ENCODE peak calls at places on chromosomes 5 and 9, in six cellular contexts. X is small intestine; U is cardiac muscle cell; Z is heart right ventricle; W is stomach; O is CD8-positive, alpha-beta memory T cell. L is an unnamed sample.

GRCh38 chr5:154209591-154210081 is 19.1 kb downstream of the GALNT10 start:
- DNase-seq in X (no peak), U (no peak), Z (no peak), W (no peak), O (no peak), L (no peak)

GRCh38 chr5:91449083-91449482 is 66.0 kb upstream of the ARRDC3 start:
- DNase-seq in X (peak), U (peak), Z (no peak), W (no peak), O (no peak), L (no peak)

GRCh38 chr5:135263022-135263668 is 135.9 kb downstream of the MACROH2A1 start:
- DNase-seq in X (no peak), U (no peak), Z (no peak), W (no peak), O (no peak), L (no peak)

GRCh38 chr5:8686707-8687106 is 817.8 kb downstream of the MTRR start:
- DNase-seq in X (no peak), U (peak), Z (no peak), W (no peak), O (no peak), L (no peak)

GRCh38 chr5:132500931-132501628 is 10.5 kb upstream of the IRF1 start:
- DNase-seq in X (peak), U (peak), Z (peak), W (peak), O (peak), L (no peak)

GRCh38 chr5:117681855-117682254 is 1107.2 kb upstream of the SEMA6A start:
- DNase-seq in X (no peak), U (no peak), Z (no peak), W (no peak), O (no peak), L (no peak)

GRCh38 chr9:77793909-77794308 is 145.8 kb upstream of the GNA14 start:
- DNase-seq in X (peak), U (peak), Z (no peak), W (no peak), O (no peak), L (no peak)

GRCh38 chr9:124795881-124796415 is 19.0 kb downstream of the OLFML2A start:
- DNase-seq in X (no peak), U (peak), Z (peak), W (no peak), O (no peak), L (no peak)

GRCh38 chr5:11415751-11416150 is 488.5 kb downstream of the CTNND2 start:
- DNase-seq in X (no peak), U (no peak), Z (no peak), W (no peak), O (no peak), L (no peak)

GRCh38 chr5:95818181-95819147 is 4.1 kb downstream of the GLRX start:
- DNase-seq in X (no peak), U (no peak), Z (no peak), W (peak), O (no peak), L (no peak)

GRCh38 chr5:166436857-166437256 is 1854.6 kb upstream of the WWC1 start:
- DNase-seq in X (no peak), U (peak), Z (no peak), W (no peak), O (no peak), L (no peak)

GRCh38 chr5:95760291-95761191 is 29.4 kb downstream of the RHOBTB3 start:
- DNase-seq in X (peak), U (peak), Z (no peak), W (no peak), O (peak), L (no peak)

GRCh38 chr9:618478-618877 is 223.0 kb upstream of the DMRT1 start:
- DNase-seq in X (no peak), U (peak), Z (no peak), W (no peak), O (no peak), L (no peak)

GRCh38 chr5:75660678-75661465 is 49.6 kb downstream of the ANKDD1B start:
- DNase-seq in X (no peak), U (no peak), Z (no peak), W (no peak), O (no peak), L (no peak)

GRCh38 chr5:54738118-54738972 is 220.8 kb downstream of the SNX18 start:
- DNase-seq in X (peak), U (peak), Z (peak), W (peak), O (no peak), L (peak)

GRCh38 chr5:168401880-168402279 is 84.4 kb upstream of the RARS1 start:
- DNase-seq in X (no peak), U (no peak), Z (no peak), W (peak), O (no peak), L (no peak)

GRCh38 chr9:106797299-106797698 is 65.7 kb upstream of the ZNF462 start:
- DNase-seq in X (peak), U (no peak), Z (no peak), W (no peak), O (no peak), L (no peak)

GRCh38 chr5:145697251-145698016 is 137.7 kb downstream of the PRELID2 start:
- DNase-seq in X (peak), U (peak), Z (no peak), W (no peak), O (no peak), L (no peak)

GRCh38 chr9:5361326-5362005 is 21.8 kb upstream of the RLN1 start:
- DNase-seq in X (no peak), U (no peak), Z (no peak), W (no peak), O (no peak), L (no peak)

GRCh38 chr5:132771559-132771998 is 5.5 kb downstream of the SEPTIN8 start:
- DNase-seq in X (no peak), U (peak), Z (peak), W (no peak), O (no peak), L (no peak)

GRCh38 chr9:120394058-120394669 is 185.8 kb downstream of the CDK5RAP2 start:
- DNase-seq in X (no peak), U (peak), Z (no peak), W (no peak), O (no peak), L (no peak)

GRCh38 chr5:1182633-1183423 is 18.6 kb upstream of the SLC6A19 start:
- DNase-seq in X (peak), U (no peak), Z (no peak), W (peak), O (no peak), L (no peak)

GRCh38 chr5:39485075-39485474 is 60.3 kb upstream of the DAB2 start:
- DNase-seq in X (no peak), U (no peak), Z (no peak), W (no peak), O (no peak), L (no peak)

GRCh38 chr5:100464418-100464817 is 70.8 kb upstream of the FAM174A start:
- DNase-seq in X (no peak), U (peak), Z (no peak), W (no peak), O (no peak), L (no peak)

GRCh38 chr9:137451976-137452760 is 7.0 kb downstream of the NSMF start:
- DNase-seq in X (no peak), U (no peak), Z (no peak), W (no peak), O (no peak), L (no peak)

GRCh38 chr9:136254381-136255165 is 9.0 kb upstream of the QSOX2 start:
- DNase-seq in X (no peak), U (peak), Z (peak), W (no peak), O (no peak), L (no peak)

GRCh38 chr9:133105461-133105770 is 15.6 kb downstream of the RALGDS start:
- DNase-seq in X (no peak), U (no peak), Z (no peak), W (peak), O (no peak), L (no peak)

GRCh38 chr9:135043345-135043744 is 44.1 kb upstream of the OLFM1 start:
- DNase-seq in X (no peak), U (no peak), Z (no peak), W (peak), O (no peak), L (no peak)

GRCh38 chr5:41508186-41508585 is 2.2 kb downstream of the PLCXD3 start:
- DNase-seq in X (no peak), U (no peak), Z (no peak), W (no peak), O (no peak), L (no peak)

GRCh38 chr5:943874-944620 is 51.4 kb downstream of the TRIP13 start:
- DNase-seq in X (peak), U (peak), Z (no peak), W (no peak), O (no peak), L (no peak)

GRCh38 chr5:11709021-11709420 is 195.2 kb downstream of the CTNND2 start:
- DNase-seq in X (no peak), U (no peak), Z (no peak), W (no peak), O (no peak), L (no peak)

GRCh38 chr5:107469485-107469884 is 201.3 kb downstream of the EFNA5 start:
- DNase-seq in X (no peak), U (peak), Z (no peak), W (no peak), O (no peak), L (no peak)

DNA sequence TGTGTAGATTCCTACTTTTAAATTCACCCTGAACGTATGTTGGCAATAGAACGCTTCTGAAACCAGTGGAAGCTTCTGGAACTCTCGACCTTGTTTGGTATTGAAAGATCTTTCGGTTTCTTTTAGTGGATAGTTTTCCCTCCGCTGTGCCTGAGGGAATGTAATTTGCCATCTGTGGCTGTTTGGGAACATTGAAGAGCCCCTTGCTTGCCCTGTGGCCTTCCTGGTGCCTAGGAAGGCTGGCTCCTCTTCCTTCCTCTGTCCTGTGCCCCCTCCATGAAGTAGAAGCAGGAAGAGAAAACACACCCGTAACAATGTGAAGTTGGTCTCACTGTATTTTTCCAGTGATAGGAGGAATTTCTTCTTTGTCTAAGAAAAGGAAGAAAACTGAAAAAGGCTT is 274.3 kb downstream of the AOPEP start:
- DNase-seq in X (no peak), U (no peak), Z (no peak), W (no peak), O (no peak), L (no peak)
- H3K27ac ChIP-seq in X (peak), U (no peak), Z (peak), W (peak), O (no peak), L (peak)

DNA sequence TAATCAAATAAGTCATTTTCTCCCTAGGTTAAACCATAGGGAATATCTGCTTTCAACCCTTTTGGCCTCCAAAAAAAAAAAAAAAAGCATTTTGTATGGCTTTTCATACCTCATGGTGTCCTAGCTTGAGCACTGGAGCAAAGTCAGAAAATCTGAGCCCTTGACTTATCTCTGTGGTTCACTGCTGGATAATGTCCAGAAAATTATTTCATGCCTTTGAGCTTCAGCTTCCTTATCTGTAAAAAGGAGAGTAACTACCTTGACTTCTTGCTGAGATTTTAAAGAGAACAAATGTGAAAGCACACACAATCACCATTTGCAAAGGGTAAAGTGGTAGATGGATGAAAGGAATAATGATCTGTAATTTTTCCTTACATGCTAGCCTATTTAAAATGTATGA is 165.9 kb downstream of the ALDH1A1 start:
- DNase-seq in X (peak), U (no peak), Z (no peak), W (no peak), O (no peak), L (no peak)
- H3K4me3 ChIP-seq in X (no peak), U (no peak), Z (no peak), W (no peak), O (no peak), L (no peak)

DNA sequence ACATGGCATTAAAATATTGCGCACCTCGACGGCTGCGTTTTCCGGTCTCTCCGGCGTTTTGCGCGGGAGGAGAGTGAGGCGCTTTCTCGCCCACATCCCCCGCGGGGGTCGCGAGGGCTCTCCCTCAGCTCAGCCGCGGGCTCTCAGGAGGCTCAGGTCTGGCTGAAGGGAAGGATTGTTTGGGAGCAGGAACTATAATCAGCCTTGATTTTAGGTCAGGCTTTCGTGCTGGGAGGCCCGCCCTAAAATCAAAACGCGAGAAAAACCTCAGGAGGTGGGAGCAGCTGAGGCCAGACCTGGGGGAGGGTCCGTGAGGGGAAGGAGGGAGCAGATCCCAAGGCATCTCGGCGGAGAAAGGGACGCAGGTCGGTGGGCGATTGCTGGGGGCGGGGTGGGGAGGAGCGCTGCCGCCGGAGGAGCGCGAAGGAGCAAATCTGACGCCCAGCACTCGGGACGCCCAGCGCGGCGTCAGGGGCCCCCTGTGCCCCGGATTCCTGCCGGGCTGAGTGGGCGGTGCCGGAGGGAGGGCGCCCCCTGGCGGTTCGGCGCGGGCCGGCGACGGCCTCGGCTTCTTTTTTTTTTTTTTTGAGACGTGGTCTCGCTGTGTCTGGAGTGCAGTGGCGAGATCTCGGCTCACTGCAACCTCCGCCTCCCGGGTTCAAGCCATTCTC is 18.7 kb upstream of the RNF130 start:
- DNase-seq in X (peak), U (peak), Z (peak), W (peak), O (peak), L (peak)
- H3K27ac ChIP-seq in X (peak), U (peak), Z (peak), W (peak), O (no peak), L (peak)

GRCh38 chr5:123091988-123092583 is 3.0 kb downstream of the PRDM6 start:
- DNase-seq in X (no peak), U (no peak), Z (no peak), W (no peak), O (no peak), L (no peak)

GRCh38 chr5:123089572-123089970 is 530 bp downstream of the PRDM6 start:
- DNase-seq in X (no peak), U (peak), Z (no peak), W (no peak), O (no peak), L (no peak)

GRCh38 chr5:123089971-123090640 is 1.1 kb downstream of the PRDM6 start:
- DNase-seq in X (no peak), U (peak), Z (peak), W (no peak), O (no peak), L (no peak)

GRCh38 chr5:123091258-123091987 is 2.4 kb downstream of the PRDM6 start:
- DNase-seq in X (no peak), U (no peak), Z (no peak), W (no peak), O (no peak), L (no peak)

GRCh38 chr5:123090641-123091257 is 1.7 kb downstream of the PRDM6 start:
- DNase-seq in X (no peak), U (no peak), Z (no peak), W (no peak), O (no peak), L (no peak)
- H3K4me3 ChIP-seq in X (peak), U (peak), Z (peak), W (peak), O (no peak), L (peak)

GRCh38 chr9:121738391-121738790 is 87.0 kb downstream of the DAB2IP start:
- DNase-seq in X (peak), U (no peak), Z (no peak), W (no peak), O (no peak), L (no peak)

GRCh38 chr9:121741198-121741918 is 89.9 kb downstream of the DAB2IP start:
- DNase-seq in X (no peak), U (no peak), Z (no peak), W (peak), O (no peak), L (no peak)

GRCh38 chr9:121737481-121737931 is 86.1 kb downstream of the DAB2IP start:
- DNase-seq in X (peak), U (no peak), Z (no peak), W (no peak), O (no peak), L (no peak)

GRCh38 chr9:121738969-121739368 is 87.5 kb downstream of the DAB2IP start:
- DNase-seq in X (peak), U (no peak), Z (no peak), W (peak), O (no peak), L (no peak)

GRCh38 chr9:121739971-121740370 is 88.5 kb downstream of the DAB2IP start:
- DNase-seq in X (no peak), U (no peak), Z (no peak), W (no peak), O (no peak), L (no peak)
- H3K27ac ChIP-seq in X (peak), U (peak), Z (peak), W (peak), O (no peak), L (peak)

DNA sequence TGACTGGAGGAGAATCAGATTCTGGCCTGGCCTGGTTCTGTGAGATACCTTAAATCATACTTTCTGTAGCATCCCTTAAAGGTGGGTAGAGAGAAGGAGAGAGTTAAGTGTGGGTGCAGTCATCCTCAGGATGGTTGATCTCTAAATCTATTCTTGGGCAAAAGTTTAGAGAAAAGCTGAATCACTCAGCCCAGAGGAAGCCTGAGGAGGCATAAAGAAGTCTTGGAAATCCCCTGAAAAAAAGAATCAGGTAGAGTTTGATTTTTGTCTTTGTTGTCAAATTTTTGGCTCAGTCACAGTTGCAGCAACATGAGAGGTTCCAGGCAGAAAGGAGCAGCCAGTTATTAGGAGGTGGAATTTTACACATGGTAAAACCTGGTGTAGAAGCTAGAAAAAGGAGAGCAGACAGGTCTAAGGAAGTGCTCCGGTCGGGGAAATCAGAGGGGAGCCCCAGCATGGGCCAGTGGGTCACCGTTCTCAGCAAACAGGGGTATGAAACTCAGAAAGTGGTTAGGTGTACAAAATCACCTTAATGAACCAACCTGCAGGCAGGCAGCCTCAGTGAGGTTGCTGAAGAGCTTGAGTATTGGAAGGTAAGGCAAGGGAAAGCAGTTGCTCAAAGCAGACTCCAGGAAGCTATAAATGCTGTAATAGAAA is 116.2 kb upstream of the CNTLN start:
- DNase-seq in X (no peak), U (no peak), Z (no peak), W (no peak), O (no peak), L (no peak)
- H3K4me3 ChIP-seq in X (no peak), U (no peak), Z (no peak), W (no peak), O (no peak), L (no peak)

GRCh38 chr9:89426389-89426961 is 71.4 kb downstream of the SEMA4D start:
- DNase-seq in X (peak), U (no peak), Z (no peak), W (no peak), O (peak), L (no peak)

GRCh38 chr9:89427621-89428221 is 70.2 kb downstream of the SEMA4D start:
- DNase-seq in X (no peak), U (no peak), Z (no peak), W (no peak), O (no peak), L (no peak)

GRCh38 chr9:89428222-89428761 is 69.6 kb downstream of the SEMA4D start:
- DNase-seq in X (no peak), U (no peak), Z (no peak), W (no peak), O (no peak), L (no peak)

GRCh38 chr9:89425024-89425805 is 72.7 kb downstream of the SEMA4D start:
- DNase-seq in X (no peak), U (no peak), Z (no peak), W (no peak), O (no peak), L (no peak)

GRCh38 chr9:89425921-89426388 is 72.0 kb downstream of the SEMA4D start:
- DNase-seq in X (no peak), U (no peak), Z (no peak), W (no peak), O (no peak), L (no peak)
- H3K27ac ChIP-seq in X (peak), U (no peak), Z (peak), W (no peak), O (peak), L (no peak)